ENCODE peak calls at places on chromosomes 7 and 10, in seven cellular contexts. R, Z, I, C, S, O and H are unnamed samples.
A peak's percentile ranks its signal among the peaks of the same experiment; 100 is the strongest.

GRCh38 chr10:19788075-19788686 is 28.1 kb upstream of the PLXDC2 start:
- DNase-seq in R (no peak), Z (peak; percentile 48), I (peak; percentile 50), C (no peak), S (no peak), O (no peak), H (peak; percentile 40)

GRCh38 chr10:123429631-123430257 is 236.4 kb upstream of the GPR26 start:
- DNase-seq in R (no peak), Z (no peak), I (peak; percentile 60), C (no peak), S (no peak), O (no peak), H (peak; percentile 26)

GRCh38 chr7:74454059-74454947 is 597 bp downstream of the GTF2IRD1 start:
- DNase-seq in R (peak; percentile 21), Z (no peak), I (peak; percentile 78), C (no peak), S (no peak), O (no peak), H (no peak)

GRCh38 chr10:100983868-100984669 is 3.2 kb downstream of the MRPL43 start:
- DNase-seq in R (no peak), Z (no peak), I (no peak), C (no peak), S (no peak), O (no peak), H (no peak)

GRCh38 chr7:66920769-66921395 is at the start of gene TMEM248:
- DNase-seq in R (peak; percentile 94), Z (peak; percentile 93), I (peak; percentile 87), C (peak; percentile 67), S (peak; percentile 90), O (peak; percentile 95), H (peak; percentile 86)

GRCh38 chr7:131956864-131957263 is 400.4 kb upstream of the PODXL start:
- DNase-seq in R (no peak), Z (no peak), I (no peak), C (no peak), S (no peak), O (no peak), H (no peak)

GRCh38 chr7:151540146-151540545 is 20.5 kb upstream of the RHEB start:
- DNase-seq in R (no peak), Z (no peak), I (no peak), C (no peak), S (no peak), O (no peak), H (no peak)

GRCh38 chr10:132859084-132859855 is 73.3 kb upstream of the NKX6-2 start:
- DNase-seq in R (peak; percentile 4), Z (no peak), I (no peak), C (no peak), S (no peak), O (no peak), H (no peak)

GRCh38 chr7:93854480-93854879 is 36.1 kb downstream of the TFPI2 start:
- DNase-seq in R (no peak), Z (no peak), I (no peak), C (no peak), S (no peak), O (no peak), H (no peak)

GRCh38 chr10:49325131-49325915 is 26.4 kb downstream of the C10orf71 start:
- DNase-seq in R (no peak), Z (no peak), I (no peak), C (no peak), S (no peak), O (no peak), H (no peak)

GRCh38 chr10:13715091-13715490 is 128.3 kb downstream of the PRPF18 start:
- DNase-seq in R (no peak), Z (no peak), I (no peak), C (no peak), S (no peak), O (no peak), H (no peak)

GRCh38 chr10:67668448-67668847 is 27.5 kb downstream of the CTNNA3 start:
- DNase-seq in R (no peak), Z (no peak), I (no peak), C (no peak), S (no peak), O (no peak), H (peak; percentile 86)

GRCh38 chr10:70814126-70814525 is 1.6 kb upstream of the SGPL1 start:
- DNase-seq in R (no peak), Z (no peak), I (no peak), C (no peak), S (no peak), O (no peak), H (no peak)

GRCh38 chr7:7323921-7324320 is 141.6 kb downstream of the C1GALT1 start:
- DNase-seq in R (no peak), Z (no peak), I (peak; percentile 79), C (no peak), S (no peak), O (no peak), H (no peak)

GRCh38 chr10:77162697-77163096 is 474.9 kb downstream of the KCNMA1 start:
- DNase-seq in R (no peak), Z (no peak), I (no peak), C (no peak), S (no peak), O (no peak), H (no peak)

GRCh38 chr10:21926949-21927348 is 76.6 kb downstream of the DNAJC1 start:
- DNase-seq in R (no peak), Z (peak; percentile 63), I (no peak), C (peak; percentile 51), S (no peak), O (no peak), H (peak; percentile 80)

GRCh38 chr7:29962035-29962434 is 27.6 kb downstream of the SCRN1 start:
- DNase-seq in R (no peak), Z (no peak), I (no peak), C (no peak), S (no peak), O (no peak), H (no peak)

GRCh38 chr10:87734987-87735827 is 75.5 kb downstream of the PAPSS2 start:
- DNase-seq in R (no peak), Z (peak; percentile 54), I (peak; percentile 72), C (peak; percentile 59), S (no peak), O (no peak), H (peak; percentile 29)

GRCh38 chr10:132482090-132482489 is 55.5 kb upstream of the INPP5A start:
- DNase-seq in R (no peak), Z (peak; percentile 17), I (no peak), C (no peak), S (no peak), O (peak; percentile 60), H (peak; percentile 97)

GRCh38 chr7:90180011-90180585 is 25.8 kb downstream of the STEAP1 start:
- DNase-seq in R (no peak), Z (peak; percentile 64), I (no peak), C (no peak), S (no peak), O (no peak), H (no peak)

GRCh38 chr7:121433775-121434174 is 37.7 kb upstream of the FAM3C start:
- DNase-seq in R (no peak), Z (no peak), I (no peak), C (no peak), S (no peak), O (no peak), H (no peak)

GRCh38 chr10:86046845-86047460 is 319.6 kb downstream of the GRID1 start:
- DNase-seq in R (no peak), Z (no peak), I (no peak), C (no peak), S (no peak), O (peak; percentile 10), H (no peak)

GRCh38 chr7:47424523-47424922 is 157.4 kb downstream of the TNS3 start:
- DNase-seq in R (no peak), Z (no peak), I (no peak), C (no peak), S (no peak), O (peak; percentile 56), H (no peak)

GRCh38 chr10:73838827-73839226 is 27.4 kb upstream of the NDST2 start:
- DNase-seq in R (no peak), Z (peak; percentile 7), I (no peak), C (no peak), S (no peak), O (no peak), H (no peak)

GRCh38 chr10:49657606-49658005 is 21.8 kb upstream of the C10orf53 start:
- DNase-seq in R (no peak), Z (no peak), I (no peak), C (no peak), S (no peak), O (no peak), H (no peak)

GRCh38 chr10:17712053-17712452 is 39.9 kb upstream of the TMEM236 start:
- DNase-seq in R (no peak), Z (no peak), I (no peak), C (no peak), S (no peak), O (no peak), H (no peak)

GRCh38 chr7:5831196-5831595 is 49.4 kb upstream of the OCM start:
- DNase-seq in R (no peak), Z (no peak), I (no peak), C (no peak), S (no peak), O (no peak), H (no peak)

GRCh38 chr10:16732376-16732775 is 84.8 kb downstream of the RSU1 start:
- DNase-seq in R (no peak), Z (no peak), I (peak; percentile 73), C (no peak), S (no peak), O (no peak), H (no peak)

GRCh38 chr10:103575416-103576075 is 82.0 kb downstream of the NEURL1 start:
- DNase-seq in R (no peak), Z (no peak), I (no peak), C (no peak), S (no peak), O (no peak), H (no peak)